ENCODE peak calls at places on chromosomes 1 and 21, in seven cellular contexts. E is NCI-H2081; S is stimulated activated CD8-positive, alpha-beta memory T cell treated with anti-CD3 and anti-CD28 coated beads, Interleukin-4, amount 100 ng/mL, for 1 hour; C is AG08395; F is SJSA1; H is activated CD4-positive, alpha-beta T cell treated with anti-CD3 and anti-CD28 coated beads, Interleukin-2, amount 50 U/mL, for 48 hours; T is DND-41. A is an unnamed sample.
A peak's percentile ranks its signal among the peaks of the same experiment; 100 is the strongest.

GRCh38 chr1:184524248-184524647 is 137.4 kb downstream of the C1orf21 start:
- DNase-seq in F (no peak), S (no peak), H (no peak), T (no peak), C (no peak), E (no peak), A (no peak)

GRCh38 chr1:201894343-201895119 is 5.8 kb downstream of the SHISA4 start:
- DNase-seq in E (no peak), T (peak; percentile 19), F (no peak), H (no peak), C (no peak), S (no peak), A (no peak)

GRCh38 chr1:215421772-215422171 is 145.3 kb upstream of the KCTD3 start:
- DNase-seq in C (peak; percentile 8), F (no peak), E (no peak), T (no peak), S (no peak), H (no peak), A (no peak)

GRCh38 chr1:201326710-201327109 is 43.4 kb downstream of the PKP1 start:
- DNase-seq in T (no peak), S (no peak), F (no peak), H (no peak), E (no peak), C (no peak), A (no peak)

GRCh38 chr21:16402752-16403151 is 673.0 kb downstream of the USP25 start:
- DNase-seq in F (no peak), T (no peak), E (no peak), C (no peak), H (no peak), S (no peak), A (peak; percentile 45)

GRCh38 chr1:178192686-178193085 is 98.8 kb downstream of the RASAL2 start:
- DNase-seq in T (no peak), C (peak; percentile 69), H (no peak), F (peak; percentile 24), S (no peak), E (no peak), A (peak; percentile 74)

GRCh38 chr1:164644268-164644667 is 85.3 kb downstream of the PBX1 start:
- DNase-seq in C (no peak), S (no peak), H (no peak), T (no peak), E (no peak), F (no peak), A (no peak)

GRCh38 chr1:44484155-44484688 is 79.2 kb downstream of the RNF220 start:
- DNase-seq in H (no peak), T (no peak), F (no peak), E (no peak), C (no peak), S (no peak), A (peak; percentile 22)

GRCh38 chr1:115458426-115459114 is 120.5 kb upstream of the NGF start:
- DNase-seq in F (no peak), C (no peak), S (no peak), T (no peak), H (no peak), E (no peak), A (no peak)

GRCh38 chr1:107467811-107468210 is 327.0 kb downstream of the NTNG1 start:
- DNase-seq in H (no peak), F (no peak), T (no peak), S (no peak), E (no peak), C (no peak), A (no peak)

GRCh38 chr1:19476440-19477190 is 8.7 kb downstream of the CAPZB start:
- DNase-seq in F (peak; percentile 60), H (no peak), S (no peak), T (no peak), E (no peak), C (no peak), A (no peak)

GRCh38 chr1:17046043-17046657 is 7.7 kb downstream of the SDHB start:
- DNase-seq in F (peak; percentile 32), T (no peak), H (no peak), C (peak; percentile 75), E (peak; percentile 35), S (no peak), A (peak; percentile 60)

GRCh38 chr21:45469273-45470086 is 64.5 kb downstream of the COL18A1 start:
- DNase-seq in F (peak; percentile 19), T (no peak), H (no peak), E (no peak), C (no peak), S (no peak), A (no peak)

GRCh38 chr1:91166106-91166712 is 144.4 kb upstream of the ZNF644 start:
- DNase-seq in E (peak; percentile 37), T (peak; percentile 62), F (peak; percentile 36), C (peak; percentile 76), H (peak; percentile 23), S (no peak), A (peak; percentile 51)

GRCh38 chr1:209513226-209513625 is 70.3 kb upstream of the CAMK1G start:
- DNase-seq in H (no peak), S (no peak), T (no peak), C (peak; percentile 56), F (peak; percentile 18), E (peak; percentile 65), A (peak; percentile 38)

GRCh38 chr1:186884266-186884665 is 55.5 kb downstream of the PLA2G4A start:
- DNase-seq in C (peak; percentile 15), F (no peak), H (no peak), E (no peak), T (no peak), S (no peak), A (no peak)